ENCODE peak calls at places on chromosomes 1 and 21, in six cellular contexts. Z is stimulated activated naive CD4-positive, alpha-beta T cell; R is natural killer cell treated with Interleukin-12 subunit alpha and Interleukin-12 subunit beta and Interleukin-15 and Interleukin-18, amount 100 ng/mL, for 72 hours; M is mesenchymal stem cell; Q is endothelial cell; H is Peyer's patch. I is an unnamed sample.

GRCh38 chr1:115314765-115315164 is 23.3 kb downstream of the NGF start:
- DNase-seq in Z (no peak), Q (no peak), M (peak), R (no peak), H (no peak), I (no peak)

GRCh38 chr1:111045033-111045722 is 81.5 kb upstream of the LRIF1 start:
- DNase-seq in M (no peak), Q (no peak), Z (no peak), R (no peak), H (no peak), I (no peak)

GRCh38 chr1:51516639-51517158 is 2.4 kb downstream of the EPS15 start:
- DNase-seq in R (no peak), H (no peak), Z (no peak), M (no peak), Q (no peak), I (no peak)

GRCh38 chr1:111015222-111015621 is 51.5 kb upstream of the LRIF1 start:
- DNase-seq in Q (no peak), R (no peak), M (no peak), Z (no peak), H (no peak), I (no peak)

GRCh38 chr1:63116016-63116415 is 206.4 kb upstream of the FOXD3 start:
- DNase-seq in Q (no peak), H (no peak), R (no peak), M (no peak), Z (no peak), I (no peak)

GRCh38 chr1:35505911-35506798 is 51.0 kb downstream of the KIAA0319L start:
- DNase-seq in Q (no peak), H (peak), R (peak), Z (peak), M (peak), I (peak)

GRCh38 chr1:226882631-226883409 is 12.4 kb downstream of the PSEN2 start:
- DNase-seq in Z (peak), Q (no peak), R (peak), H (no peak), M (peak), I (no peak)

GRCh38 chr1:56081151-56081550 is 498.2 kb downstream of the PLPP3 start:
- DNase-seq in R (no peak), H (peak), M (peak), Z (no peak), Q (no peak), I (no peak)

GRCh38 chr1:65189716-65190115 is 41.7 kb downstream of the AK4 start:
- DNase-seq in R (no peak), Z (no peak), H (no peak), M (peak), Q (no peak), I (no peak)

GRCh38 chr21:36719614-36720013 is 20.7 kb downstream of the SIM2 start:
- DNase-seq in Z (no peak), M (no peak), Q (no peak), R (no peak), H (peak), I (no peak)

GRCh38 chr1:78038491-78038939 is 7.3 kb upstream of the GIPC2 start:
- DNase-seq in M (peak), Q (no peak), R (no peak), Z (no peak), H (no peak), I (no peak)